ENCODE peak calls at places on chromosome 14, in four cellular contexts. One of them, this sample, is unnamed.
A peak's percentile ranks its signal among the peaks of the same experiment; 100 is the strongest.

GRCh38 chr14:74395094-74395493 is 30.9 kb downstream of the SYNDIG1L start:
- DNase-seq in tibial artery: peak; percentile 48
- DNase-seq in fibroblast of lung: no peak
- DNase-seq in transverse colon: no peak
- DNase-seq in this sample: no peak

GRCh38 chr14:31672709-31673108 is 111.5 kb downstream of the NUBPL start:
- DNase-seq in fibroblast of lung: no peak
- DNase-seq in transverse colon: no peak
- DNase-seq in tibial artery: no peak
- DNase-seq in this sample: no peak

GRCh38 chr14:65101631-65102440 is 481 bp downstream of the MAX start:
- DNase-seq in transverse colon: peak; percentile 34
- DNase-seq in fibroblast of lung: no peak
- DNase-seq in tibial artery: peak; percentile 69
- DNase-seq in this sample: peak; percentile 48

GRCh38 chr14:72962829-72963312 is 36.6 kb downstream of the DCAF4 start:
- DNase-seq in transverse colon: peak; percentile 12
- DNase-seq in tibial artery: no peak
- DNase-seq in fibroblast of lung: peak; percentile 95
- DNase-seq in this sample: no peak

GRCh38 chr14:81209187-81209836 is 11.4 kb downstream of the GTF2A1 start:
- DNase-seq in tibial artery: no peak
- DNase-seq in transverse colon: no peak
- DNase-seq in fibroblast of lung: no peak
- DNase-seq in this sample: no peak

GRCh38 chr14:38103542-38104225 is 104.0 kb upstream of the SSTR1 start:
- DNase-seq in transverse colon: no peak
- DNase-seq in tibial artery: no peak
- DNase-seq in fibroblast of lung: no peak
- DNase-seq in this sample: no peak

GRCh38 chr14:77590845-77591506 is 25.5 kb downstream of the SPTLC2 start:
- DNase-seq in transverse colon: no peak
- DNase-seq in fibroblast of lung: no peak
- DNase-seq in tibial artery: no peak
- DNase-seq in this sample: no peak

GRCh38 chr14:90626550-90626949 is 189.7 kb downstream of the TTC7B start:
- DNase-seq in fibroblast of lung: peak; percentile 23
- DNase-seq in tibial artery: no peak
- DNase-seq in transverse colon: peak; percentile 24
- DNase-seq in this sample: no peak

This sample was measured in effector CD4-positive, alpha-beta T cell.